ENCODE peak calls at places on chromosomes 3 and 15, in four cellular contexts. T is lower lobe of right lung, W is right lobe of liver, H is uterus. I is an unnamed sample.
A peak's percentile ranks its signal among the peaks of the same experiment; 100 is the strongest.

GRCh38 chr3:331881-332280 is 135.3 kb downstream of the CHL1 start:
- DNase-seq in H (no peak), T (no peak), W (no peak), I (no peak)

GRCh38 chr3:29694783-29695182 is 413.9 kb downstream of the RBMS3 start:
- DNase-seq in W (no peak), T (no peak), H (peak; percentile 57), I (no peak)

GRCh38 chr3:44555753-44556152 is 760 bp downstream of the ZKSCAN7 start:
- DNase-seq in T (no peak), H (no peak), W (no peak), I (peak; percentile 35)

GRCh38 chr3:169466990-169467389 is 196.5 kb downstream of the MECOM start:
- DNase-seq in W (no peak), T (no peak), H (no peak), I (no peak)

GRCh38 chr3:134419214-134419965 is 45.1 kb upstream of the AMOTL2 start:
- DNase-seq in T (no peak), H (no peak), W (no peak), I (no peak)

GRCh38 chr3:186909078-186909853 is 21.1 kb upstream of the ST6GAL1 start:
- DNase-seq in H (no peak), T (peak; percentile 55), W (no peak), I (no peak)

GRCh38 chr15:36887214-36888017 is 212.9 kb downstream of the MEIS2 start:
- DNase-seq in W (peak; percentile 29), T (no peak), H (peak; percentile 79), I (peak; percentile 10)

GRCh38 chr15:41585140-41586047 is 26.4 kb downstream of the TYRO3 start:
- DNase-seq in W (peak; percentile 58), H (peak; percentile 56), T (peak; percentile 67), I (no peak)

GRCh38 chr3:139292933-139293664 is 50.7 kb upstream of the MRPS22 start:
- DNase-seq in T (no peak), H (no peak), W (no peak), I (no peak)

GRCh38 chr3:123383101-123384053 is 65.5 kb downstream of the ADCY5 start:
- DNase-seq in T (no peak), H (peak; percentile 51), W (no peak), I (no peak)

GRCh38 chr3:126121632-126122031 is 37.7 kb upstream of the SLC41A3 start:
- DNase-seq in H (no peak), W (peak; percentile 6), T (no peak), I (no peak)

GRCh38 chr3:108602935-108603294 is 13.4 kb downstream of the DZIP3 start:
- DNase-seq in W (no peak), H (no peak), T (no peak), I (no peak)

GRCh38 chr3:52490938-52491526 is 4.1 kb upstream of the STAB1 start:
- DNase-seq in H (peak; percentile 44), T (no peak), W (peak; percentile 66), I (no peak)

GRCh38 chr3:18086078-18086477 is 339.1 kb downstream of the SATB1 start:
- DNase-seq in T (no peak), W (no peak), H (no peak), I (no peak)

DNA sequence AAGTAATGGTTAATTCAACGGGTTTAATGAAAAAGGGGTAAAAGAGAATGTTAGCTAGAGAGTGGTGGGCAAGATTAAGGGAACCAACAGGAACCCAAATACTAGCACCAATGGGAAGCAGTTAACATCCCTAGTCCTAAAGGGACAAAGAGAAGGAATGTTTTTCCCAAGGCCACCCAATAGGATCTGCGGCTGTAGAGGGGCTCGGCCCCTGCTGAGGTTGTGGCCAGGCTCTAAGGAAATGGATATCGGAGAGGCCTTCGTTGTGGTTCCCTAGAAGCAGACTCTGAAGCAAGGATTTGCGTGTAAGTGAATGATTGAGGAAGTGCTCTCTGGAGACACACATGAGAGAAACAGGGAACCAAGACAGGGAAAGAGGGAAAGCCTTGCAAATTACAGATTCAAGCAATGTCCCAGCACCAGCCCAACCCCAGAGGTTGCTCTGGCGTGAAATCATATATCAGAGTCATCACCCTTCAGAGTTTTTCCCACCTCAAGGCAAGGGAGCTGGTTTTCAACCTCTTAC is 83.6 kb upstream of the TNIK start:
- DNase-seq in T (no peak), H (no peak), W (no peak), I (no peak)
- TF ChIP-seq CTCF in T (no peak), H (no peak), W (no peak), I (no peak)

DNA sequence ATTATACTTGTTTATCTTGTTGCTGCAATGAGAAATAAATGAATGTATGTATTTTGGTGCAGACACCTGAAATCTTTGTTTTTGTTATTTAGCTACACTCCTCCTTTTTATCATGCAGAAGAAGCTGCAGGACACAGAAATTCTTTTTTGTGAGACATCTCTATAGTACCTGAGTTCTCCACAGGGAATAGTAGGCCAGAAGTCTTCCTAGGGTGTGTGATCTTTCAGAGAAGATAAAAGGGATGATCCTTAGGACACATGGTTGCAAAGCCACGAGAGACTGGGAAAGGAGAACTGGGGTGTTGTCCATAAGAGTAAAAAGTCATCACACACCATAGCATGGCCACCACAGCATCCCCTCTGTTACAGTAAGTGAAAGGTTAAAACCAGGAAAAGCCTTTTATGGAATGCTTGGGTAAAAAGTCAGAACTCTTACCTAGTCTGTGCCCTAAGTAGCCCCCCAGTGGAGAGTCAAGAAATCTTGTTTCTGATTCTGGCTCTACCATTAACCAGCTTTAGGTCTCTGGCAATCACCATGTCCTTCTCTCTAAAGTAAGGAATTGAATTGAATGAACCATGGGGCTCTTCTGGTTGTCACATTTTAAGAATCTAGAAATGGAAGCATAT is 31.9 kb upstream of the ADGRG7 start:
- DNase-seq in H (no peak), W (no peak), T (no peak), I (no peak)
- TF ChIP-seq CTCF in H (no peak), W (no peak), T (no peak), I (no peak)

DNA sequence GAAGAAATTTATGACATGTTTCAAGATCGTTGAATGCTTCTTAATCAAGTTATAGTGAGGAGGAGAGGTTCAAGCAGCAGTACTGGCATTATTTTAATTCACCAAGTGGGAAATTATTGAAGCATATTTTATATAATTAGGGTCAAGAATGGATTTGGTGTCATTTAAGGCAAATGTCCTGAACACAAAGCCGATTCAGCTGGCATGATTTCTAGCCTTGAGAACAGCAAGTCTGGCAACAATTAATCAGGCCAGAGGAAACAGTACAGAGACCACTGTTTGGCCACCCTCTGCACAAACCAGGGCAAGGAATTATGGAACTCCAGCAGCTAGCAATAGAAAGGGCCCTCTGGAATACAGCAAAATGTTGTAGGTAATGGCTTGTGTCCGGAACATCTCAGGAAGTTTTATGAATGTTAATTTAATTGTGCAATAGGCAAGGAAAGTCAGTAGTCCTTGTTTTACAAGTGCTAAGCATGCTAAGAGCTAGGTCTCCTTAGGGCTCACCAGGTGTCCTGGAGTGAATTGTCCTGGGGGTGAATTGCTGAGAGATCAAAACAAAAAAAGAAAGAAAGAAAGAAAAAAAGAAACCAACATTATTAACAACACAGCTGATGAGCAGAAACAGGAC is 38.7 kb upstream of the SNRK start:
- DNase-seq in H (no peak), W (no peak), T (no peak), I (no peak)
- TF ChIP-seq CTCF in H (no peak), W (no peak), T (no peak), I (no peak)

GRCh38 chr3:197511130-197511529 is 44.6 kb downstream of the BDH1 start:
- DNase-seq in T (peak; percentile 15), H (no peak), W (no peak), I (no peak)
- TF ChIP-seq CTCF in T (no peak), H (no peak), W (no peak), I (no peak)

GRCh38 chr3:14216257-14217048 is 37.8 kb downstream of the LSM3 start:
- DNase-seq in H (no peak), T (no peak), W (peak; percentile 33), I (no peak)
- TF ChIP-seq CTCF in H (peak; percentile 7), T (peak; percentile 40), W (no peak), I (no peak)

GRCh38 chr3:46087871-46088270 is 60.6 kb upstream of the XCR1 start:
- DNase-seq in T (peak; percentile 51), H (no peak), W (no peak), I (peak; percentile 13)
- TF ChIP-seq CTCF in T (no peak), H (no peak), W (peak; percentile 7), I (peak; percentile 32)